ENCODE peak calls at places on chromosome 5, in six cellular contexts. M is DND-41, T is body of pancreas, D is mesenchymal stem cell, P is RWPE1, B is iPS DF 6.9. U is an unnamed sample.
A peak's percentile ranks its signal among the peaks of the same experiment; 100 is the strongest.

GRCh38 chr5:112014771-112015170 is 257.8 kb upstream of the NREP start:
- DNase-seq in B (no peak), T (no peak), D (no peak), M (no peak), P (no peak), U (no peak)

GRCh38 chr5:26761040-26761439 is 277.3 kb downstream of the CDH9 start:
- DNase-seq in D (no peak), M (no peak), P (no peak), B (no peak), T (no peak), U (no peak)

GRCh38 chr5:36877667-36878420 is 1.3 kb downstream of the NIPBL start:
- DNase-seq in D (peak; percentile 68), P (peak; percentile 47), B (no peak), T (no peak), M (no peak), U (peak; percentile 51)

GRCh38 chr5:164319161-164319560 is 813.7 kb downstream of the MAT2B start:
- DNase-seq in T (no peak), D (no peak), B (no peak), P (no peak), M (no peak), U (no peak)

GRCh38 chr5:82356808-82357671 is 78.9 kb upstream of the RPS23 start:
- DNase-seq in T (peak; percentile 62), B (no peak), D (peak; percentile 54), P (peak; percentile 96), M (peak; percentile 95), U (peak; percentile 70)

GRCh38 chr5:60520451-60521210 is 179.3 kb downstream of the DEPDC1B start:
- DNase-seq in T (no peak), D (no peak), P (no peak), B (no peak), M (no peak), U (no peak)

GRCh38 chr5:37889612-37890317 is 49.9 kb upstream of the GDNF start:
- DNase-seq in D (peak; percentile 48), B (no peak), M (no peak), P (peak; percentile 97), T (no peak), U (no peak)

GRCh38 chr5:173796746-173797495 is 91.2 kb upstream of the CPEB4 start:
- DNase-seq in D (no peak), M (no peak), B (no peak), T (no peak), P (no peak), U (no peak)

GRCh38 chr5:34630596-34630995 is 25.5 kb upstream of the RAI14 start:
- DNase-seq in D (no peak), M (no peak), B (no peak), P (no peak), T (no peak), U (no peak)

GRCh38 chr5:149264432-149265069 is 7.1 kb upstream of the AFAP1L1 start:
- DNase-seq in D (no peak), T (peak; percentile 64), B (peak; percentile 67), P (peak; percentile 77), M (no peak), U (peak; percentile 41)

GRCh38 chr5:173644700-173645436 is 28.4 kb upstream of the BOD1 start:
- DNase-seq in M (no peak), B (no peak), P (no peak), D (no peak), T (no peak), U (no peak)

GRCh38 chr5:61362796-61363364 is 30.8 kb downstream of the ZSWIM6 start:
- DNase-seq in M (no peak), B (no peak), P (no peak), T (no peak), D (peak; percentile 45), U (no peak)

GRCh38 chr5:128538249-128539037 is 398 bp upstream of the FBN2 start:
- DNase-seq in M (no peak), D (peak; percentile 86), T (peak; percentile 59), P (peak; percentile 79), B (peak; percentile 50), U (no peak)

GRCh38 chr5:117463836-117464235 is 889.2 kb upstream of the SEMA6A start:
- DNase-seq in P (no peak), M (no peak), D (no peak), T (no peak), B (no peak), U (no peak)

GRCh38 chr5:73564018-73564417 is 1.4 kb downstream of the ANKRA2 start:
- DNase-seq in B (no peak), D (no peak), M (no peak), P (no peak), T (no peak), U (no peak)

GRCh38 chr5:126358525-126358924 is 64.7 kb upstream of the GRAMD2B start:
- DNase-seq in D (peak; percentile 64), P (no peak), M (no peak), T (no peak), B (no peak), U (no peak)

GRCh38 chr5:16763211-16763610 is 146.4 kb upstream of the RETREG1 start:
- DNase-seq in D (no peak), B (no peak), T (no peak), M (no peak), P (no peak), U (no peak)

GRCh38 chr5:149267241-149267973 is 4.3 kb upstream of the AFAP1L1 start:
- DNase-seq in T (no peak), B (no peak), M (no peak), D (no peak), P (no peak), U (no peak)

GRCh38 chr5:3344671-3345070 is 251.0 kb upstream of the IRX1 start:
- DNase-seq in B (no peak), M (no peak), T (no peak), D (no peak), P (no peak), U (no peak)

GRCh38 chr5:142150431-142150830 is 41.9 kb downstream of the NDFIP1 start:
- DNase-seq in P (no peak), B (no peak), T (no peak), D (no peak), M (no peak), U (no peak)

GRCh38 chr5:36874465-36874864 is 2.1 kb upstream of the NIPBL start:
- DNase-seq in B (no peak), M (no peak), D (peak; percentile 13), T (no peak), P (no peak), U (no peak)

GRCh38 chr5:91079037-91079436 is 304.1 kb downstream of the ARRDC3 start:
- DNase-seq in D (no peak), P (no peak), T (no peak), B (no peak), M (no peak), U (no peak)

GRCh38 chr5:150502106-150502505 is 5.8 kb upstream of the NDST1 start:
- DNase-seq in B (no peak), D (no peak), M (no peak), T (no peak), P (no peak), U (no peak)

GRCh38 chr5:143352691-143353090 is 50.8 kb downstream of the NR3C1 start:
- DNase-seq in T (no peak), B (no peak), M (peak; percentile 51), D (no peak), P (no peak), U (no peak)

GRCh38 chr5:81044868-81045267 is 84.7 kb downstream of the RASGRF2 start:
- DNase-seq in P (no peak), B (no peak), D (no peak), M (no peak), T (no peak), U (no peak)

GRCh38 chr5:80184235-80185023 is 71.4 kb downstream of the SERINC5 start:
- DNase-seq in D (no peak), M (no peak), P (peak; percentile 34), T (peak; percentile 86), B (peak; percentile 67), U (peak; percentile 46)

GRCh38 chr5:142817961-142818431 is 47.8 kb downstream of the ARHGAP26 start:
- DNase-seq in B (no peak), P (no peak), T (no peak), M (no peak), D (no peak), U (peak; percentile 85)

GRCh38 chr5:154209591-154210081 is 19.1 kb downstream of the GALNT10 start:
- DNase-seq in B (no peak), T (no peak), D (no peak), P (no peak), M (no peak), U (no peak)

GRCh38 chr5:132473608-132474007 is 17.0 kb downstream of the IRF1 start:
- DNase-seq in T (no peak), M (no peak), P (no peak), B (no peak), D (no peak), U (no peak)

GRCh38 chr5:11700376-11700775 is 203.9 kb downstream of the CTNND2 start:
- DNase-seq in M (no peak), P (no peak), T (no peak), D (no peak), B (no peak), U (no peak)
- H3K27ac ChIP-seq in M (no peak overlapping the region), P (no peak overlapping the region), T (no peak overlapping the region), D (no peak overlapping the region), B (no peak overlapping the region), U (no peak overlapping the region)

GRCh38 chr5:151680944-151681427 is 5.7 kb downstream of the SPARC start:
- DNase-seq in M (no peak), T (no peak), B (no peak), P (no peak), D (peak; percentile 41), U (no peak)
- H3K27ac ChIP-seq in M (no peak overlapping the region), T (no peak overlapping the region), B (no peak overlapping the region), P (peak overlapping the region; percentile 91), D (peak overlapping the region; percentile 13), U (peak overlapping the region; percentile 26)

GRCh38 chr5:125064610-125065009 is 318.2 kb upstream of the ZNF608 start:
- DNase-seq in P (no peak), D (no peak), T (no peak), B (no peak), M (no peak), U (no peak)

GRCh38 chr5:125059255-125060050 is 313.0 kb upstream of the ZNF608 start:
- DNase-seq in T (no peak), B (no peak), M (no peak), P (no peak), D (peak; percentile 14), U (peak; percentile 24)

GRCh38 chr5:125065736-125066135 is 319.3 kb upstream of the ZNF608 start:
- DNase-seq in P (no peak), M (no peak), D (no peak), B (no peak), T (no peak), U (no peak)

GRCh38 chr5:125061726-125062125 is 315.3 kb upstream of the ZNF608 start:
- DNase-seq in M (no peak), B (no peak), P (no peak), D (no peak), T (no peak), U (no peak)

DNA sequence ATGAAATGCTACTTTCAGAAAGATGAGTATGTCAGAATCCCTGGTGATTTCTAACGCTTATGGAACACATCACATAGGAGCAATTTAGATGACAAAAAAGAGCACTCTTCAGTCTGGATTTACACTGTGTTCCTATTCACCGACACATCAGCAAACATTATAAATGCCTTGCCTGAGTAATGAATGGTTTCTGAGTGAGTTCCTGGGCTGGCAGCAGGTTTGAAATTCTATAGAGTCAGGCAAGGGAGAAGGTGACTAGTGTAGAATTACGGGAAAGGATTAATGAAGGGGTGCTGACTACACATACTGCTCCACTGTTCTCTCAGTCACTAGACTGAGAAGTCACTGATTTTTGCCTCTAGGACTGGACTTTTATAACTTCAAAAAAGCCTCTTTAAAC is 318.7 kb upstream of the ZNF608 start:
- DNase-seq in D (no peak), T (no peak), P (no peak), B (no peak), M (no peak), U (no peak)
- H3K27ac ChIP-seq in D (no peak overlapping the region), T (no peak overlapping the region), P (no peak overlapping the region), B (no peak overlapping the region), M (no peak overlapping the region), U (no peak overlapping the region)

GRCh38 chr5:169602535-169602934 is 19.0 kb downstream of the SPDL1 start:
- DNase-seq in P (no peak), M (no peak), B (no peak), T (no peak), D (no peak), U (no peak)
- H3K27ac ChIP-seq in P (no peak overlapping the region), M (no peak overlapping the region), B (no peak overlapping the region), T (no peak overlapping the region), D (no peak overlapping the region), U (no peak overlapping the region)

U was measured in small intestine.